ENCODE peak calls at places on chromosome 17, in nine cellular contexts. D, L, P, G, V, W, Q, R and E are unnamed samples.

GRCh38 chr17:46995841-46996571 is 17.0 kb upstream of the RPRML start:
- DNase-seq in D (no peak), L (peak), P (no peak), G (no peak), V (peak), W (no peak), Q (no peak), R (no peak), E (no peak)

GRCh38 chr17:3602499-3602898 is 6.7 kb downstream of the TRPV1 start:
- DNase-seq in D (peak), L (peak), P (no peak), G (no peak), V (peak), W (no peak), Q (no peak), R (peak), E (peak)

GRCh38 chr17:27554152-27554551 is 76.8 kb upstream of the LGALS9 start:
- DNase-seq in D (no peak), L (peak), P (no peak), G (no peak), V (peak), W (no peak), Q (no peak), R (no peak), E (no peak)

GRCh38 chr17:64016248-64016784 is 4.1 kb downstream of the ICAM2 start:
- DNase-seq in D (no peak), L (no peak), P (no peak), G (no peak), V (no peak), W (no peak), Q (no peak), R (no peak), E (no peak)

GRCh38 chr17:46163316-46163715 is 29.9 kb downstream of the KANSL1 start:
- DNase-seq in D (no peak), L (no peak), P (no peak), G (no peak), V (no peak), W (no peak), Q (no peak), R (no peak), E (no peak)

GRCh38 chr17:9020824-9021157 is 519 bp upstream of the NTN1 start:
- DNase-seq in D (no peak), L (no peak), P (no peak), G (no peak), V (no peak), W (no peak), Q (no peak), R (no peak), E (no peak)

GRCh38 chr17:68468785-68469184 is 11.5 kb upstream of the WIPI1 start:
- DNase-seq in D (no peak), L (no peak), P (no peak), G (no peak), V (peak), W (no peak), Q (no peak), R (no peak), E (no peak)

GRCh38 chr17:39196820-39197331 is 593 bp downstream of the CACNB1 start:
- DNase-seq in D (peak), L (no peak), P (no peak), G (peak), V (no peak), W (no peak), Q (peak), R (no peak), E (no peak)

GRCh38 chr17:17567631-17568030 is 23.9 kb downstream of the PEMT start:
- DNase-seq in D (peak), L (peak), P (peak), G (peak), V (peak), W (no peak), Q (peak), R (no peak), E (no peak)

GRCh38 chr17:17567114-17567513 is 24.4 kb downstream of the PEMT start:
- DNase-seq in D (peak), L (no peak), P (no peak), G (no peak), V (no peak), W (no peak), Q (no peak), R (no peak), E (no peak)

GRCh38 chr17:17569691-17570090 is 21.8 kb downstream of the PEMT start:
- DNase-seq in D (peak), L (no peak), P (no peak), G (no peak), V (no peak), W (no peak), Q (no peak), R (no peak), E (no peak)

GRCh38 chr17:17570207-17570797 is 21.2 kb downstream of the PEMT start:
- DNase-seq in D (peak), L (no peak), P (no peak), G (no peak), V (peak), W (no peak), Q (peak), R (no peak), E (no peak)

DNA sequence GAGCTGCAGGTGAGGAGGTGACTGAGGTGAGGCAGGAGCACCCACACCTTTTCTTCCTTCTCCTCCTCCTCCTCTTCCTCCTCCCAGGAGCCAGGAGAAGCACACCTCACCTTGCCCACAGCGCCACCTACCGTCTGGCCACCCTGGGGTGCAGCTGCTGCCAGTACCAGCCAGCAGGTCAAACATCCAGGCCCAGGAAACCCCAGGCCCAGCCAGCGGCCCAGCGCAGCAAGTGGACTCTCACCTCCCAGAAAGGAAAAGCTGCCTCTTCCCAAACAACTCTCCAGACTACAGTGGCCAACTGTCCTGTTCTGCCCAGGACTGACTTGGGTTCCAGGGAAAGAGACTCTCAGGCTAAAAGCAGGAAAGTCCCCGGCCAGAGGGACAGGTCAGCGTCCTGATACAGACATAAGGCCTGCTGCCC is 22.7 kb downstream of the PEMT start:
- DNase-seq in D (peak), L (peak), P (peak), G (no peak), V (peak), W (no peak), Q (peak), R (no peak), E (peak)
- TF ChIP-seq CTCF in D (peak), L (peak), P (peak), G (peak), V (peak), W (peak), Q (peak), R (peak), E (peak)

GRCh38 chr17:50507871-50508572 is at the start of gene MYCBPAP:
- DNase-seq in D (peak), L (peak), P (peak), G (peak), V (peak), W (no peak), Q (peak), R (no peak), E (peak)
- TF ChIP-seq CTCF in D (no peak), L (no peak), P (no peak), G (no peak), V (peak), W (no peak), Q (no peak), R (no peak), E (peak)

DNA sequence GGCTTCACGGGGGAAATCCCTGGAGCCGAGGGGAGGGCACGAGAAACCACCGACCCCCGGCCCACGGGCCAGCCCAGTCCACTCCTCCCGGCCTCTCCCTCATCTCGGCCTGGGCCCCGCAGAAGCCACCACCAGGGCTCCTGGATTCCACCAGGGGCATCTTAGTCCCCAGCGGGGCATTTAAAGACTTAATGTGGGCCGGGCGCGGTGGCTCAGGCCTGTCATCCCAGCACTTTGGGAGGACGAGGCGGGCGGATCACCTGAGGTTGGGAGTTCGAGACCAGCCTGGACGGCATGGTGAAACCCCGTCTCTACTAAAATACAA is 24.1 kb upstream of the ABR start:
- DNase-seq in D (no peak), L (no peak), P (no peak), G (no peak), V (no peak), W (no peak), Q (no peak), R (no peak), E (no peak)
- TF ChIP-seq CTCF in D (no peak), L (no peak), P (no peak), G (no peak), V (no peak), W (no peak), Q (no peak), R (no peak), E (no peak)

GRCh38 chr17:48970865-48971687 is 2.7 kb upstream of the GIP start:
- DNase-seq in D (no peak), L (no peak), P (no peak), G (no peak), V (no peak), W (no peak), Q (no peak), R (no peak), E (no peak)
- TF ChIP-seq CTCF in D (no peak), L (no peak), P (no peak), G (no peak), V (no peak), W (no peak), Q (no peak), R (no peak), E (no peak)

DNA sequence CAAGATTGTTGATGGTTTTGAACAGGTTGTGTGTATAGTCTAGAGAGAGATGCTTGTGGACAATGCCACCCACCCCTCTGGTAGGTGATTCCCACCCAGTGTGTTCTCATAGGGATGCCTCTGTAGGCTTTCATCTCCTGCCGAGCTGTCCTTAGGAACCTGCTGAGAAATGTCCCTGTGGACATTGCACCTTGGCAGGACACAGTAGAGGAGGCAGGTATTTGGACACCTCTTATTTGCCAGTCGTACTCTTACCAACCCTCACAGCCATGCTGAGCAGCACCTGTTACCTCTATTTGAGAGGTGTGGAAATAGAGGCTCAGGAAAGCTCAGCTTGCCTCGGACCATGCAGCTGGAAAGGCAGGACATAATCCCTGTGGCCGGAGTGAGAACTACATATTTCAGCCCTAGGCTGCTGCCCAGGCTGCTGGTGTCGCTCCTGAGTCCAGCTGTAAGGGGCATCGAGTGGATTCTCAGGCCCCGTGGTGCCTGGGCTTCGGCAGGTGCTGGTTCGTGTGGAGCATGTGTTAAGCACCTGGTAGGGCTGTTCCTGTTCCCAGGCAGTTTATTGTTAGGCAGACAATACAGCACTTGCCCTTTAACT is 33.3 kb downstream of the EPN2 start:
- DNase-seq in D (no peak), L (no peak), P (no peak), G (no peak), V (no peak), W (no peak), Q (no peak), R (no peak), E (no peak)
- TF ChIP-seq CTCF in D (peak), L (no peak), P (no peak), G (no peak), V (no peak), W (no peak), Q (no peak), R (no peak), E (no peak)

GRCh38 chr17:36152639-36153120 is 23.8 kb downstream of the TBC1D3B start:
- DNase-seq in D (no peak), L (peak), P (no peak), G (no peak), V (peak), W (no peak), Q (no peak), R (no peak), E (no peak)
- TF ChIP-seq CTCF in D (no peak), L (peak), P (no peak), G (no peak), V (peak), W (no peak), Q (no peak), R (peak), E (no peak)

GRCh38 chr17:58605470-58605869 is 86.4 kb downstream of the TEX14 start:
- DNase-seq in D (no peak), L (no peak), P (no peak), G (no peak), V (no peak), W (no peak), Q (no peak), R (no peak), E (no peak)
- TF ChIP-seq CTCF in D (no peak), L (no peak), P (no peak), G (no peak), V (no peak), W (no peak), Q (no peak), R (no peak), E (no peak)

DNA sequence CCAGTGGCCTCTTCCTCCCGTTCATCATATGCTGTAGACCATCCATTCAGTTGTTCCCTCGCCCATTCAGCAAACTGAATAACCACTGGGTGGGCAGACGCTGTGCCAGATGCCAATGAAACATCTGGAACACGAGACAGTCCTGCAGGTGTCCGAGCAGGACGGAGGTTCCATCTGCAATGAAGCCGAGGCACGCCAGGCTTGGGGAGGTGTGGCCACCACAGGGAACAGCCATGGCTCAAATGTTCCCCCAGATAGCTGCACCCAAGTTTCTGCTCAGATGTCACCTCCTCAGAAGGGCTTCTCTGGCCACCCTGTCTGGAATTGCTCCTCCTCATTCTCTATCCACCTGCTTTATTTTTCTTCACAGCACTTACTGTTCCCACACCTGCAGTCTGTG is 30.5 kb downstream of the UBE2O start:
- DNase-seq in D (no peak), L (no peak), P (no peak), G (no peak), V (no peak), W (no peak), Q (no peak), R (no peak), E (no peak)
- TF ChIP-seq CTCF in D (no peak), L (no peak), P (no peak), G (no peak), V (no peak), W (no peak), Q (no peak), R (no peak), E (no peak)

GRCh38 chr17:34961093-34961911 is at the start of the genes CCT6B and ZNF830:
- DNase-seq in D (peak), L (peak), P (peak), G (peak), V (peak), W (peak), Q (peak), R (peak), E (peak)
- TF ChIP-seq CTCF in D (no peak), L (no peak), P (no peak), G (no peak), V (peak), W (no peak), Q (no peak), R (no peak), E (no peak)

DNA sequence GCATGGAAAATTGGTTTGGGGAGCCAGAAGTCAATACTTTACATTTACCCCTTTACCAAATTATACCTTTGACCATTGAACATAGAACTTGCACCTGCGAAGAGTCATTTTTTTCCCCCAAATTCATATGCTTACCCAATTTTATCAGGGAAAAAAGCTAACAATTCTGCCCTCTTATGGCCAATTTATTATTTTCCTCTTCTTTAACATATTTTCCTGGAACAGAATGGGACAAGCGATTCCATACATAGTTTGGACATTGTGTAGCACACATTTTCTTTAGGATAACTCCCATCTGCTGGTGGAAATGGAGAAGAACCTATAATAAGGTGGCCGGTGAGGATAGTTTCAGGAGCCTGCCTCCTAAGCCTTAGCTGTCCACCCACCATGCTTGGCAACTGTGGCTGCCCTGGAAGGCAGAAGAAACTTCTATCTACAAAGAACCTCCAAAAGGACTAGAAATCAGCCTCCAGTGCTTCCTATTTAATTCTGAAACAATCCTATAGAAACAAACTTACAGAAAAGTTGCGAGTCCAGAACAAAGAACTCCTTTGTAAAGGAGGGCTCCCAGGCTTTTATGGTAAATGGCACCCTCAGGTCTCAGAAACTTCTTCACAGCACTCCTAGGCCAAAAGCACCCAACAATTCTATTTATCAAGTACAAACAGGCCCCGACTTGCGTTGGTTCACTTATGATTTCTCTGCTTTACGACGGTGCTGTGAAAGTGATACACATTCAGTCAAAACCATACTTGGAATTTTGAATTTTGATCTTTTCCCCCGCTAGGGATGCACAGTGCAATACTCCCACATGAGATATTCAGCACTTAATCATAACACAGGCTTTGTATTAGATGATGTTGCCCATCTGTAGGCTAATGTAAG is 64.1 kb upstream of the CACNG4 start:
- DNase-seq in D (no peak), L (peak), P (no peak), G (no peak), V (peak), W (no peak), Q (no peak), R (no peak), E (no peak)
- TF ChIP-seq CTCF in D (no peak), L (peak), P (peak), G (no peak), V (peak), W (no peak), Q (peak), R (peak), E (no peak)